ENCODE peak calls at places on chromosomes 12 and 14, in seven cellular contexts. L, P, S, H, B, J and O are unnamed samples.

GRCh38 chr12:9707864-9708808 is 24.8 kb downstream of the CLECL1 start:
- DNase-seq in L (peak), P (peak), S (no peak), H (peak), B (no peak), J (peak), O (no peak)

GRCh38 chr14:92917041-92917940 is 5.7 kb upstream of the CHGA start:
- DNase-seq in L (no peak), P (no peak), S (no peak), H (no peak), B (no peak), J (no peak), O (no peak)

GRCh38 chr12:112761366-112761986 is 30.1 kb upstream of the RPH3A start:
- DNase-seq in L (no peak), P (no peak), S (no peak), H (no peak), B (no peak), J (no peak), O (no peak)

GRCh38 chr12:107404981-107405380 is 280.6 kb upstream of the PWP1 start:
- DNase-seq in L (no peak), P (peak), S (no peak), H (no peak), B (no peak), J (no peak), O (no peak)

GRCh38 chr14:23364604-23365352 is at the start of gene EFS:
- DNase-seq in L (no peak), P (peak), S (no peak), H (no peak), B (no peak), J (no peak), O (no peak)

GRCh38 chr12:130137141-130138018 is 24.9 kb upstream of the FZD10 start:
- DNase-seq in L (no peak), P (no peak), S (no peak), H (no peak), B (no peak), J (no peak), O (no peak)

GRCh38 chr12:67275380-67275913 is 6.3 kb downstream of the CAND1 start:
- DNase-seq in L (no peak), P (no peak), S (no peak), H (no peak), B (no peak), J (no peak), O (no peak)

GRCh38 chr12:127150479-127150878 is 1116.5 kb upstream of the TMEM132C start:
- DNase-seq in L (no peak), P (no peak), S (no peak), H (no peak), B (no peak), J (no peak), O (no peak)

GRCh38 chr12:109626378-109627115 is 53.0 kb downstream of the MVK start:
- DNase-seq in L (no peak), P (no peak), S (no peak), H (no peak), B (no peak), J (no peak), O (no peak)

GRCh38 chr12:116975779-116976393 is 65.1 kb downstream of the FBXW8 start:
- DNase-seq in L (no peak), P (peak), S (no peak), H (no peak), B (no peak), J (no peak), O (no peak)

GRCh38 chr12:131857908-131858850 is 30.0 kb downstream of the MMP17 start:
- DNase-seq in L (no peak), P (no peak), S (no peak), H (no peak), B (no peak), J (no peak), O (no peak)

GRCh38 chr14:97603201-97603600 is 806.0 kb downstream of the VRK1 start:
- DNase-seq in L (no peak), P (no peak), S (no peak), H (no peak), B (no peak), J (peak), O (no peak)

GRCh38 chr12:12719496-12719895 is 2.3 kb downstream of the CDKN1B start:
- DNase-seq in L (no peak), P (peak), S (no peak), H (no peak), B (no peak), J (no peak), O (no peak)

GRCh38 chr14:74860179-74860578 is 15.8 kb downstream of the PROX2 start:
- DNase-seq in L (no peak), P (no peak), S (no peak), H (no peak), B (no peak), J (no peak), O (no peak)

GRCh38 chr14:68876976-68877375 is 84.1 kb upstream of the ZFP36L1 start:
- DNase-seq in L (no peak), P (no peak), S (no peak), H (no peak), B (no peak), J (no peak), O (no peak)

GRCh38 chr14:75221797-75222196 is 45.4 kb upstream of the TMED10 start:
- DNase-seq in L (no peak), P (no peak), S (no peak), H (no peak), B (no peak), J (no peak), O (no peak)

GRCh38 chr14:63972323-63972932 is 119.6 kb downstream of the SYNE2 start:
- DNase-seq in L (no peak), P (no peak), S (no peak), H (no peak), B (no peak), J (no peak), O (no peak)

GRCh38 chr14:73105050-73105449 is 31.3 kb upstream of the PSEN1 start:
- DNase-seq in L (no peak), P (no peak), S (no peak), H (no peak), B (no peak), J (no peak), O (no peak)

GRCh38 chr14:95496690-95497241 is 19.7 kb downstream of the SYNE3 start:
- DNase-seq in L (no peak), P (peak), S (no peak), H (no peak), B (no peak), J (no peak), O (no peak)

GRCh38 chr14:74712499-74713394 is at the start of the genes AREL1 and FCF1:
- DNase-seq in L (peak), P (peak), S (peak), H (peak), B (peak), J (peak), O (peak)

GRCh38 chr12:82329508-82329907 is 28.7 kb downstream of the CCDC59 start:
- DNase-seq in L (no peak), P (peak), S (no peak), H (no peak), B (no peak), J (no peak), O (no peak)

GRCh38 chr14:98694541-98694940 is 577.5 kb downstream of the BCL11B start:
- DNase-seq in L (no peak), P (no peak), S (no peak), H (no peak), B (no peak), J (no peak), O (no peak)

GRCh38 chr12:20601668-20602280 is 93.4 kb upstream of the SLCO1C1 start:
- DNase-seq in L (no peak), P (peak), S (no peak), H (no peak), B (no peak), J (no peak), O (peak)

GRCh38 chr14:61308198-61308597 is 13.2 kb upstream of the PRKCH start:
- DNase-seq in L (no peak), P (no peak), S (no peak), H (no peak), B (no peak), J (no peak), O (no peak)

GRCh38 chr12:96091833-96092232 is 56.4 kb upstream of the LTA4H start:
- DNase-seq in L (no peak), P (no peak), S (no peak), H (no peak), B (no peak), J (no peak), O (no peak)

GRCh38 chr14:37650356-37651037 is 55.1 kb downstream of the TTC6 start:
- DNase-seq in L (no peak), P (peak), S (no peak), H (no peak), B (no peak), J (no peak), O (no peak)

GRCh38 chr14:93317836-93318807 is 14.7 kb downstream of the BTBD7 start:
- DNase-seq in L (no peak), P (peak), S (no peak), H (no peak), B (no peak), J (no peak), O (no peak)

GRCh38 chr14:88380405-88380804 is 5.1 kb upstream of the SPATA7 start:
- DNase-seq in L (no peak), P (peak), S (no peak), H (no peak), B (no peak), J (no peak), O (no peak)

GRCh38 chr12:75959060-75959459 is 72.5 kb downstream of the PHLDA1 start:
- DNase-seq in L (no peak), P (peak), S (no peak), H (no peak), B (no peak), J (no peak), O (no peak)

GRCh38 chr12:121025442-121026226 is 9.3 kb upstream of the C12orf43 start:
- DNase-seq in L (no peak), P (no peak), S (no peak), H (no peak), B (no peak), J (no peak), O (no peak)

GRCh38 chr12:62267026-62267425 is 6.8 kb downstream of the USP15 start:
- DNase-seq in L (no peak), P (no peak), S (no peak), H (no peak), B (no peak), J (no peak), O (no peak)